ENCODE peak calls at places on chromosomes 3 and 15, in six cellular contexts. C, J, E, M, S and F are unnamed samples.

GRCh38 chr3:66738625-66739330 is 238.0 kb upstream of the LRIG1 start:
- DNase-seq in J (no peak), C (peak; percentile 57), E (no peak), S (peak; percentile 20), M (no peak), F (no peak)

GRCh38 chr3:24060055-24060454 is 115.0 kb downstream of the NR1D2 start:
- DNase-seq in M (no peak), J (no peak), C (peak; percentile 56), E (no peak), S (peak; percentile 86), F (no peak)

GRCh38 chr3:73270839-73271483 is 209.5 kb downstream of the EBLN2 start:
- DNase-seq in C (no peak), J (no peak), E (no peak), S (peak; percentile 34), M (no peak), F (no peak)

GRCh38 chr15:39509941-39510845 is 70.7 kb upstream of the THBS1 start:
- DNase-seq in E (no peak), M (no peak), C (no peak), S (no peak), J (peak; percentile 79), F (no peak)

GRCh38 chr3:100710355-100711198 is 1.3 kb downstream of the TFG start:
- DNase-seq in S (peak; percentile 95), C (peak; percentile 80), E (no peak), M (peak; percentile 33), J (no peak), F (no peak)

GRCh38 chr3:71846189-71846588 is 61.2 kb upstream of the PROK2 start:
- DNase-seq in E (no peak), M (no peak), J (no peak), S (peak; percentile 12), C (no peak), F (no peak)

GRCh38 chr3:157089455-157090221 is 70.3 kb downstream of the CCNL1 start:
- DNase-seq in C (peak; percentile 26), J (no peak), E (no peak), S (no peak), M (peak; percentile 33), F (no peak)

GRCh38 chr15:52804526-52805081 is 14.5 kb upstream of the ONECUT1 start:
- DNase-seq in M (peak; percentile 13), C (no peak), E (peak; percentile 66), S (peak; percentile 33), J (no peak), F (no peak)

GRCh38 chr3:124428372-124429128 is 301.7 kb upstream of the UMPS start:
- DNase-seq in M (no peak), C (peak; percentile 45), E (no peak), J (no peak), S (peak; percentile 56), F (no peak)

GRCh38 chr3:150235799-150236198 is 172.3 kb upstream of the TSC22D2 start:
- DNase-seq in C (peak; percentile 17), S (peak; percentile 89), M (no peak), E (no peak), J (no peak), F (no peak)

GRCh38 chr3:90241481-90241880 is 1134.1 kb downstream of the EPHA3 start:
- DNase-seq in C (peak; percentile 53), J (no peak), E (no peak), S (peak; percentile 28), M (no peak), F (no peak)

GRCh38 chr15:40763801-40764765 is at the start of gene GCHFR:
- DNase-seq in E (peak; percentile 94), J (peak; percentile 92), S (peak; percentile 82), M (peak; percentile 71), C (peak; percentile 79), F (no peak)

GRCh38 chr3:159038405-159038804 is 236.6 kb downstream of the MFSD1 start:
- DNase-seq in E (no peak), C (no peak), S (no peak), J (no peak), M (no peak), F (no peak)